ENCODE peak calls at places on chromosome 3, in five cellular contexts. V is A549, U is GM12878, I is K562, G is SK-N-SH. M is an unnamed sample.

GRCh38 chr3:120081719-120082118 is 12.5 kb downstream of the GSK3B start:
- DNase-seq in G (no peak), I (no peak), V (no peak), U (no peak), M (no peak)

GRCh38 chr3:43872301-43872700 is 181.6 kb downstream of the ABHD5 start:
- DNase-seq in U (no peak), V (peak), I (no peak), G (peak), M (peak)

GRCh38 chr3:12585181-12585580 is 28.3 kb downstream of the MKRN2 start:
- DNase-seq in G (no peak), V (no peak), U (no peak), I (no peak), M (no peak)

GRCh38 chr3:114092151-114093000 is 35.8 kb downstream of the QTRT2 start:
- DNase-seq in I (no peak), V (no peak), U (no peak), G (no peak), M (no peak)

GRCh38 chr3:192851821-192852352 is 65.8 kb downstream of the MB21D2 start:
- DNase-seq in U (no peak), V (peak), G (peak), I (no peak), M (peak)

GRCh38 chr3:115187149-115187757 is 40.2 kb upstream of the ZBTB20 start:
- DNase-seq in V (no peak), U (peak), I (no peak), G (no peak), M (no peak)

GRCh38 chr3:99186016-99186415 is 284.5 kb upstream of the DCBLD2 start:
- DNase-seq in U (no peak), V (no peak), G (no peak), I (no peak), M (no peak)

GRCh38 chr3:183178833-183179549 is 16.5 kb upstream of the LAMP3 start:
- DNase-seq in G (peak), U (no peak), I (peak), V (peak), M (no peak)

GRCh38 chr3:29324180-29324651 is 43.3 kb downstream of the RBMS3 start:
- DNase-seq in U (peak), V (peak), G (no peak), I (no peak), M (peak)

GRCh38 chr3:46380471-46381215 is 9.9 kb downstream of the CCR5 start:
- DNase-seq in I (no peak), V (no peak), G (no peak), U (no peak), M (no peak)

GRCh38 chr3:46375814-46376213 is 5.1 kb downstream of the CCR5 start:
- DNase-seq in G (no peak), V (no peak), I (no peak), U (no peak), M (no peak)

GRCh38 chr3:46375214-46375613 is 4.5 kb downstream of the CCR5 start:
- DNase-seq in U (no peak), G (no peak), I (no peak), V (no peak), M (no peak)

GRCh38 chr3:46381662-46382061 is 10.9 kb downstream of the CCR5 start:
- DNase-seq in V (no peak), U (no peak), I (no peak), G (no peak), M (no peak)

GRCh38 chr3:46378426-46378942 is 7.7 kb downstream of the CCR5 start:
- DNase-seq in I (peak), U (no peak), G (peak), V (peak), M (peak)
- TF ChIP-seq SMC3 in I (peak), U (peak), G (peak), V (peak), M (peak)

GRCh38 chr3:4977889-4978258 is 1.4 kb upstream of the BHLHE40 start:
- DNase-seq in I (no peak), U (no peak), G (no peak), V (no peak), M (no peak)
- TF ChIP-seq SMC3 in I (no peak), U (no peak), G (no peak), V (no peak), M (no peak)

GRCh38 chr3:48478631-48479555 is 25.1 kb downstream of the SHISA5 start:
- DNase-seq in U (no peak), G (no peak), V (no peak), I (no peak), M (no peak)
- TF ChIP-seq SMC3 in U (no peak), G (no peak), V (no peak), I (no peak), M (no peak)

GRCh38 chr3:11077466-11077865 is 76.8 kb upstream of the HRH1 start:
- DNase-seq in V (no peak), U (no peak), G (no peak), I (no peak), M (peak)
- TF ChIP-seq SMC3 in V (no peak), U (no peak), G (no peak), I (no peak), M (no peak)

DNA sequence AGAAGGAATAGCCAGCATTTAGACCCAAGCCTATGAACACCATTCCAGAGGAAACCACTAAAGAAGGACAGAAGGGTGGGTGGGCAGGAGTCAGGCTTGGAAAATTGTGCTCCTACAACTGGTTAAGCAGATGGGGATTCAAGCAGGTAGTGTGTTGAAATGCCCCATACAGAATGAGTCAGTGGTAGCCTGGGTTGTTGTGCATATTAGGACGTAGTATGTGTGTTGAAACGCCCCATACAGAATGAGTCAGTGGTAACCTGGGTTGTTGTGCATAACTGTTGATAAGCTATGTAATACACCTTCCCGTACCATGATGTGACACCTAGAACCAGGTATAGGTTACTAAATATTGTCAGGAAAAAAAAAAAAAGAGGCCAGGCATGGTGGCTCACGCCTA is 34.0 kb downstream of the MINDY4B start:
- DNase-seq in V (no peak), U (no peak), G (no peak), I (no peak), M (peak)
- TF ChIP-seq SMC3 in V (no peak), U (no peak), G (no peak), I (no peak), M (no peak)

DNA sequence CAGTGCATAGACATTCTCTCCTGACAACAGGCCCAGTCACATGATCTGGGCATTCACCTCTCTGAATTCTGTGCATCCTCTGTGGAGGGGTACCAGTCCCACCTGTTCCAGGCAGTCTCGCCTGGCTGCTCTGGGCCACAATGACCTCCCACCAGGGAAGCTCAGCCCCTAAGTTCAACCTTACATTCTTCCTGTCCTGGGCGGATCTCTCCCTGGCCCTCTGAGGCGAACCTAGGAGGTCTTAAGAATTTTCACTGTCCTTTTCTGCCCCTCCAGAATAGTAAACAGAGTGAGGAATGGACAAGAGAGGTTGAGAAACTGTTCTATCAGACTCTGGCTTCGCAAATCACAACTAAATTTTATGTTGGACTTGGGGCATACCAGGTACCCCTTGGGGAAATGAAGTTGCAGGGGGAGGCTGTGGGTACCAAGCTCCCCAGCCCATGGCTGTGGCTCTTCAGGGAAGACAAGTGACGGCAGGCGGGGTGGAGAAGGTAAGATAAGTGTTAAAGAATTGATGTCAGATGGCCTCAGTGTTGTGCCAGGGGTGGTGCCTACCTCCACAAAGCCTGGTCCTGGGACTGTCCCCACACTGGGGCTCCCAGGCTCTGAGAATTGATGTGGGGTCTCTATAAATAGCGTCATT is 5.3 kb downstream of the SCN5A start:
- DNase-seq in V (no peak), I (no peak), U (no peak), G (peak), M (no peak)
- TF ChIP-seq SMC3 in V (no peak), I (no peak), U (no peak), G (no peak), M (no peak)

GRCh38 chr3:195825857-195826804 is 14.4 kb upstream of the MUC4 start:
- DNase-seq in G (no peak), I (no peak), V (no peak), U (no peak), M (no peak)

GRCh38 chr3:195823998-195824397 is 12.3 kb upstream of the MUC4 start:
- DNase-seq in V (no peak), U (no peak), G (no peak), I (peak), M (no peak)

GRCh38 chr3:195823286-195823685 is 11.6 kb upstream of the MUC4 start:
- DNase-seq in G (no peak), I (peak), V (no peak), U (no peak), M (no peak)

GRCh38 chr3:195822131-195822696 is 10.5 kb upstream of the MUC4 start:
- DNase-seq in V (no peak), I (no peak), G (no peak), U (no peak), M (no peak)

DNA sequence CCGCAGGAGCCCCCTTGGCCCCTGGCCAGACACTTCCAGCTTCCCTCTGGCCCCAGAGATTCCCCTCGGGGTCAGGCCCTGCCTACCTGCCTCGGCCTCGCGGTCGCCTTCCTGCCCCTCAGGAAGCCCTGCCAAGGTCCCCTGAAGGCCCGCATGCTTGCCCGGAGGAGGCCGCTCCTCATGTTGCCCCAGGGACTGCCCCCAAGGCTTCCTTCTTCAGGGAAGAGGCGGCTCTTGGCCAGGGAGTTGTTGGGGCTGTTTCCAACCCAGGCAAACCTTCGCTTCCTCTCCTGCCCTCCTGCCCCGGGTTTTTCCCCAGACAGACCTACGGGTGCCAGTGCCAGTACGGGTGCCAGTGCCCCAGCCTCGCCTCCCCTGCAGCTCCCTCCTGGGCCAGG is 13.5 kb upstream of the MUC4 start:
- DNase-seq in G (no peak), V (no peak), I (no peak), U (no peak), M (no peak)
- TF ChIP-seq SMC3 in G (no peak), V (no peak), I (no peak), U (no peak), M (no peak)

DNA sequence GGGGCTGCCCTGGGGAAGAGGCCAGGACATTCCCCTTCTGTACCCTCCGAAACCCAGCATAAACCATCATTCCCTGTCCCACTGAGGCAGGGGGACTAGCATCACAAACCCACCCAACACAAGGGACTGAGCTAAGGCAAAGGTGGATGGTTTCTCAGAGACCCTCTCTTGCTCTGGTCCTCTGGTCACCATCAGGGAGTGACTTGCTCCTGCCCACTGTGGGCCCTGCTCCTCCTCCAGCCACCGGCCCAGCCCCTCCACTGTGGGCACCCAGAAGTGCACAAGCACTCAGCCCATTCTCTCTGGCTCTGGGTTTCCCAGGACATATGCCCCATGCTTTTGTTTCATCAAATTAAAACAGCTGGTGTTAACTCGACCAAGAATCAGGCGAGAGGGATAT is 44.9 kb downstream of the PTH1R start:
- DNase-seq in U (no peak), V (no peak), I (no peak), G (no peak), M (no peak)
- TF ChIP-seq SMC3 in U (no peak), V (no peak), I (no peak), G (no peak), M (no peak)

M was measured in IMR-90.